ENCODE peak calls at places on chromosome 3, in four cellular contexts. E, C, M and U are unnamed samples.

GRCh38 chr3:51696954-51697353 is 9.9 kb upstream of the GRM2 start:
- DNase-seq in E (no peak), C (no peak), M (no peak), U (no peak)

GRCh38 chr3:140370686-140371085 is 307.2 kb upstream of the TRIM42 start:
- DNase-seq in E (no peak), C (no peak), M (no peak), U (no peak)

GRCh38 chr3:69806735-69807438 is 67.6 kb downstream of the MITF start:
- DNase-seq in E (no peak), C (no peak), M (peak; percentile 76), U (no peak)

GRCh38 chr3:49217688-49218470 is 46.5 kb downstream of the KLHDC8B start:
- DNase-seq in E (no peak), C (no peak), M (no peak), U (no peak)

GRCh38 chr3:128486692-128487537 is 6.1 kb downstream of the GATA2 start:
- DNase-seq in E (no peak), C (no peak), M (no peak), U (no peak)

GRCh38 chr3:35675621-35676020 is 36.3 kb downstream of the ARPP21 start:
- DNase-seq in E (no peak), C (no peak), M (no peak), U (no peak)

GRCh38 chr3:187319699-187320302 is 28.3 kb upstream of the MASP1 start:
- DNase-seq in E (peak; percentile 43), C (peak; percentile 44), M (peak; percentile 51), U (peak; percentile 72)

GRCh38 chr3:38493019-38493418 is 3.1 kb upstream of the EXOG start:
- DNase-seq in E (no peak), C (no peak), M (peak; percentile 23), U (no peak)

GRCh38 chr3:20935791-20936190 is 749.8 kb upstream of the SGO1 start:
- DNase-seq in E (no peak), C (no peak), M (no peak), U (no peak)

GRCh38 chr3:50675179-50676030 is 678 bp downstream of the DOCK3 start:
- DNase-seq in E (peak; percentile 29), C (peak; percentile 50), M (no peak), U (no peak)

GRCh38 chr3:97687734-97688133 is 76.8 kb upstream of the ARL6 start:
- DNase-seq in E (no peak), C (no peak), M (no peak), U (peak; percentile 62)

GRCh38 chr3:15215996-15216395 is 9.9 kb downstream of the CAPN7 start:
- DNase-seq in E (no peak), C (no peak), M (no peak), U (no peak)

GRCh38 chr3:144189044-144189443 is 217.4 kb downstream of the DIPK2A start:
- DNase-seq in E (no peak), C (no peak), M (no peak), U (no peak)

GRCh38 chr3:20668411-20668810 is 482.4 kb upstream of the SGO1 start:
- DNase-seq in E (no peak), C (no peak), M (peak; percentile 62), U (peak; percentile 19)

GRCh38 chr3:123161167-123161566 is 40.6 kb upstream of the SEC22A start:
- DNase-seq in E (no peak), C (no peak), M (no peak), U (no peak)

GRCh38 chr3:11635671-11636371 is 7.9 kb downstream of the VGLL4 start:
- DNase-seq in E (no peak), C (no peak), M (no peak), U (no peak)

GRCh38 chr3:195207731-195208130 is 63.2 kb downstream of the XXYLT1 start:
- DNase-seq in E (no peak), C (no peak), M (peak; percentile 28), U (no peak)

GRCh38 chr3:156218353-156218744 is 98.0 kb downstream of the KCNAB1 start:
- DNase-seq in E (no peak), C (no peak), M (peak; percentile 86), U (no peak)

GRCh38 chr3:62365311-62366092 is 7.8 kb downstream of the FEZF2 start:
- DNase-seq in E (no peak), C (no peak), M (no peak), U (no peak)

GRCh38 chr3:23877324-23877980 is 39.3 kb downstream of the NKIRAS1 start:
- DNase-seq in E (no peak), C (no peak), M (peak; percentile 85), U (no peak)

GRCh38 chr3:23697416-23697815 is 108.3 kb upstream of the UBE2E1 start:
- DNase-seq in E (peak; percentile 28), C (no peak), M (no peak), U (no peak)

GRCh38 chr3:53842436-53843194 is 3.6 kb downstream of the CHDH start:
- DNase-seq in E (no peak), C (no peak), M (peak; percentile 14), U (peak; percentile 59)

GRCh38 chr3:29973763-29974162 is 632.6 kb upstream of the TGFBR2 start:
- DNase-seq in E (no peak), C (no peak), M (no peak), U (no peak)

GRCh38 chr3:184229424-184230080 is at the start of gene VWA5B2:
- DNase-seq in E (peak; percentile 39), C (peak; percentile 58), M (peak; percentile 59), U (peak; percentile 86)

GRCh38 chr3:119497824-119498187 is 541 bp upstream of the TIMMDC1 start:
- DNase-seq in E (no peak), C (no peak), M (peak; percentile 39), U (no peak)

GRCh38 chr3:36868614-36869436 is 76.0 kb downstream of the TRANK1 start:
- DNase-seq in E (peak; percentile 7), C (peak; percentile 7), M (peak; percentile 61), U (peak; percentile 67)

GRCh38 chr3:197454014-197454413 is 101.8 kb downstream of the BDH1 start:
- DNase-seq in E (no peak), C (no peak), M (peak; percentile 60), U (no peak)

GRCh38 chr3:112303811-112304325 is 9.9 kb upstream of the SLC9C1 start:
- DNase-seq in E (no peak), C (no peak), M (peak; percentile 46), U (no peak)

GRCh38 chr3:188286087-188286513 is 132.1 kb downstream of the LPP start:
- DNase-seq in E (no peak), C (no peak), M (peak; percentile 100), U (no peak)

GRCh38 chr3:117019082-117019713 is 309.6 kb downstream of the TUSC7 start:
- DNase-seq in E (peak; percentile 24), C (no peak), M (peak; percentile 32), U (peak; percentile 50)